ENCODE peak calls at places on chromosomes 16 and 17, in nine cellular contexts. Q is PC-3; B is CD4-positive, CD25-positive, alpha-beta regulatory T cell; M is psoas muscle; X is K562; N is NT2/D1; V is PC-9; A is Karpas-422; P is A549. D is an unnamed sample. For H3K9me3, the result is how much of the 10 kb centered on the place peaks cover.

GRCh38 chr16:3814755-3815154 is 65.8 kb downstream of the CREBBP start:
- DNase-seq in Q (no peak), B (no peak), M (no peak), X (no peak), N (no peak), V (no peak), A (no peak), P (no peak), D (no peak)

GRCh38 chr16:64440421-64440831 is 681.4 kb downstream of the CDH11 start:
- DNase-seq in Q (peak), B (no peak), M (peak), X (no peak), N (no peak), V (peak), A (no peak), P (no peak), D (peak)

GRCh38 chr17:76386966-76387765 is 2.8 kb downstream of the SPHK1 start:
- DNase-seq in Q (no peak), B (no peak), M (no peak), X (no peak), N (no peak), V (no peak), A (peak), P (no peak), D (no peak)

GRCh38 chr16:29805232-29806095 is 865 bp upstream of the MAZ start:
- DNase-seq in Q (peak), B (peak), M (peak), X (peak), N (peak), V (peak), A (peak), P (peak), D (peak)

GRCh38 chr16:50745940-50746339 is 4.1 kb downstream of the CYLD start:
- DNase-seq in Q (no peak), B (no peak), M (no peak), X (no peak), N (no peak), V (no peak), A (no peak), P (no peak), D (no peak)

GRCh38 chr16:55566432-55567175 is at the start of gene CAPNS2:
- DNase-seq in Q (no peak), B (no peak), M (no peak), X (no peak), N (no peak), V (no peak), A (no peak), P (no peak), D (no peak)

GRCh38 chr16:81804134-81804610 is 25.1 kb downstream of the PLCG2 start:
- DNase-seq in Q (no peak), B (no peak), M (no peak), X (no peak), N (no peak), V (no peak), A (peak), P (no peak), D (no peak)

GRCh38 chr16:75053791-75054555 is 55.1 kb downstream of the ZNRF1 start:
- DNase-seq in Q (peak), B (no peak), M (peak), X (no peak), N (no peak), V (peak), A (peak), P (no peak), D (no peak)

GRCh38 chr16:84597518-84598390 is 20.1 kb downstream of the COTL1 start:
- DNase-seq in Q (no peak), B (no peak), M (no peak), X (no peak), N (no peak), V (no peak), A (peak), P (no peak), D (no peak)

GRCh38 chr17:2883544-2884203 is 87.4 kb downstream of the RAP1GAP2 start:
- DNase-seq in Q (peak), B (no peak), M (no peak), X (no peak), N (no peak), V (peak), A (no peak), P (peak), D (peak)

GRCh38 chr17:2911035-2911754 is 115.0 kb downstream of the RAP1GAP2 start:
- DNase-seq in Q (no peak), B (no peak), M (no peak), X (no peak), N (no peak), V (no peak), A (peak), P (no peak), D (no peak)

GRCh38 chr16:78381060-78381459 is 281.6 kb downstream of the WWOX start:
- DNase-seq in Q (no peak), B (no peak), M (no peak), X (no peak), N (no peak), V (no peak), A (no peak), P (no peak), D (no peak)

GRCh38 chr16:67764153-67764552 is 42.2 kb downstream of the RANBP10 start:
- DNase-seq in Q (no peak), B (no peak), M (no peak), X (no peak), N (no peak), V (no peak), A (no peak), P (no peak), D (peak)

GRCh38 chr17:50672831-50673551 is 34.7 kb downstream of the ANKRD40 start:
- DNase-seq in Q (peak), B (no peak), M (peak), X (no peak), N (no peak), V (no peak), A (no peak), P (no peak), D (no peak)

GRCh38 chr17:17545031-17545820 is 46.3 kb downstream of the PEMT start:
- DNase-seq in Q (no peak), B (no peak), M (peak), X (no peak), N (no peak), V (no peak), A (no peak), P (no peak), D (no peak)

GRCh38 chr17:40458001-40458791 is 14.9 kb downstream of the IGFBP4 start:
- DNase-seq in Q (peak), B (no peak), M (no peak), X (no peak), N (no peak), V (no peak), A (no peak), P (no peak), D (peak)

GRCh38 chr16:61998460-61998859 is 37.8 kb downstream of the CDH8 start:
- DNase-seq in Q (no peak), B (no peak), M (no peak), X (no peak), N (no peak), V (no peak), A (no peak), P (no peak), D (no peak)

GRCh38 chr16:14168146-14168545 is 97.0 kb downstream of the MRTFB start:
- DNase-seq in Q (no peak), B (no peak), M (no peak), X (peak), N (no peak), V (no peak), A (peak), P (no peak), D (peak)

DNA sequence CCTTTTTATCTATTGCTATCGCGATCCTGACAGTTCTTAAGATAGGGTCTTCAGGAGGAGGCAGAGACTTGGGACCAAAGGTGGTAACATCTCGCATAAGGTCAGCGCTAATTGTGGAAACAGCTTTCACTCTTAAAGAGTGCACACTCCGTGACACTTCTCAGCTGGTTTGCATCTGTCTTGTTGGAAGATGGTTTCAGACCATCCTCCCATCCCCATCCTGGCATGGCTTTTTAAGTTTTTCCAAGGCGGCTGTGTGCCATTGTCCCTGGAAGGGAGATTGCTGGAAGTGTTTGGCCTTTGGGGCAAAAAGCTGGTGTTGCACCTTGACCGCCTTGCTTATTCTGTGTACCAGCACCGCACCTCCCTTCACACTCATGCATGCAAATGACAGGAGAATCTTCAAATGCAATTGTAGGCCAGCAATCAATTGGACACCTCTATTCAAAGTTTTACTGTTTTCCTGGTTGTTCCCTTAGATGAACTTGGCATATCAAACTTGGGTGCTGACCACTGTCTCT is 1.5 kb downstream of the SOCS7 start:
- DNase-seq in Q (no peak), B (no peak), M (no peak), X (no peak), N (no peak), V (no peak), A (peak), P (no peak), D (peak)
- H3K4me3 ChIP-seq in Q (peak), B (peak), M (peak), X (peak), N (peak), V (peak), A (peak), P (peak), D (peak)

DNA sequence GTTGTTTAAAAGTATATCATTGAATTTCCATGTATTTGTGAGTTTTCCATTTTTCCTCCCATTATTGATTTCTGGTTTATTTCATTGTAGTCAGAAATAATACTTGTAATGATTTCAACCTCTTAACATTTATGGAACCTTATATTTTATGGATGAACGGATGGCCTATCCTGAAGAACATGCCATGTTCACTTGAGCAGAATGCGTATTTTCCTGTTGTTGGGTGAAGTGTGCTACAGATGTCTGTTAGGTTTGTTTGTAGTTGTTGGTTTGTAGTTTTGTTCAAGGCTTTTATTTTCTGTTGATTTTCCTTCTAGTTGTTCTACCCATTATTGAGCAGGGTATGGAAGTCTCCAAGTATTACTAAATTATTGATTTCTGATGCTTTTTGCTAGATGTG is 107.2 kb upstream of the NACA2 start:
- DNase-seq in Q (no peak), B (no peak), M (no peak), X (no peak), N (no peak), V (no peak), A (peak), P (no peak), D (no peak)
- H3K9me3 ChIP-seq in Q (under half), B (under half), M (under half), X (under half), N (under half), V (under half), A (under half), P (under half), D (under half)

GRCh38 chr16:28495098-28495793 is 803 bp downstream of the APOBR start:
- DNase-seq in Q (no peak), B (no peak), M (no peak), X (no peak), N (no peak), V (no peak), A (no peak), P (no peak), D (no peak)
- H3K4me3 ChIP-seq in Q (no peak), B (peak), M (peak), X (peak), N (no peak), V (no peak), A (no peak), P (no peak), D (no peak)

DNA sequence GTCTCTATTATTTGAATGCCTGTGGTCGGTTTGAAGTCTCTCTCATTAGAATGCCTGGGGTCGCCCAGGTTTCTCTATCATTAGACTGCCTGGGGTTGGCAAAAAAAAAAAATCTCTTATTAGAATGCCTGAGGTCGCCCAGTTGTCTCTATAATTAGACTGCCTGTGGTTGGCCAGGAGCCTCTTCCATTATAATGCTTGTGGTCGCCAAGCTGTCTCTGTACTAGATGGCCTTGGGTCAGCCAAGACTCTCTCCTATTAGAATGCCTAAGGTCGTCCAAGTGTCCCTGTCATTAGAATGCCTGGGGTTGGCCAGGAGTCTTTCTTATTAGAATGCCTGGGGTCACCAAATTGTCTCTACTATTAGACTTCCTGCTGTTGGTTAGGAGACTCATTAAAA is 2228.4 kb downstream of the TP53TG3F start:
- DNase-seq in Q (no peak), B (no peak), M (no peak), X (no peak), N (no peak), V (no peak), A (no peak), P (no peak), D (no peak)
- H3K9me3 ChIP-seq in Q (under half), B (half or more), M (under half), X (under half), N (under half), V (under half), A (under half), P (under half), D (under half)

DNA sequence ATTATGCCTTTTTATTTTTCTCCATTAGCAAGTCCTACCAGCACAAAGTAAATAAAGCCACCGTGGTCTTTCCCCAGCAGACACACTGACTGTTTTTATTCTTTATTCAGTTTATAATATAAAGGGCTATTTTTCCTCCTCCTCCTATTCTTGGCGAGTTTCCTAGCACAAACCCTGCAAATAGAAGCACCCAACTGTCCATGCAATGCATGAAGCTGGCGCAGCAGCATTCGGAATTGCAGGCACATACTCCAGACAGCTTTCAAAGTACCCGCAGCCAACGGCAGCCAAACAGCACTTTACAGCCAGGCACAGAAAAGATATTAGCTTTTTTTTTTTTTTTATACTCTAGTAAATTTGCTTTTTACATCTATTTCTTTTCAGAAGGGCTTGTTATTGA is 583.3 kb upstream of the PSMD7 start:
- DNase-seq in Q (no peak), B (no peak), M (no peak), X (no peak), N (no peak), V (no peak), A (no peak), P (no peak), D (no peak)
- H3K4me3 ChIP-seq in Q (no peak), B (no peak), M (no peak), X (no peak), N (no peak), V (no peak), A (no peak), P (no peak), D (no peak)

GRCh38 chr16:35214840-35215239 is 1755.4 kb downstream of the TP53TG3F start:
- DNase-seq in Q (no peak), B (no peak), M (no peak), X (no peak), N (no peak), V (no peak), A (no peak), P (no peak), D (no peak)
- H3K9me3 ChIP-seq in Q (under half), B (under half), M (under half), X (under half), N (under half), V (under half), A (under half), P (under half), D (under half)

GRCh38 chr17:58412910-58413630 is 4.3 kb downstream of the RNF43 start:
- DNase-seq in Q (peak), B (no peak), M (no peak), X (peak), N (no peak), V (peak), A (no peak), P (no peak), D (no peak)
- H3K4me3 ChIP-seq in Q (peak), B (no peak), M (no peak), X (peak), N (peak), V (no peak), A (no peak), P (no peak), D (peak)

GRCh38 chr16:35574454-35575431 is 2115.3 kb downstream of the TP53TG3F start:
- DNase-seq in Q (no peak), B (no peak), M (no peak), X (no peak), N (no peak), V (no peak), A (no peak), P (no peak), D (no peak)

GRCh38 chr16:35574011-35574410 is 2114.6 kb downstream of the TP53TG3F start:
- DNase-seq in Q (no peak), B (no peak), M (no peak), X (no peak), N (no peak), V (no peak), A (no peak), P (no peak), D (no peak)

GRCh38 chr16:35575432-35575821 is 2116.0 kb downstream of the TP53TG3F start:
- DNase-seq in Q (no peak), B (no peak), M (no peak), X (no peak), N (no peak), V (no peak), A (no peak), P (no peak), D (no peak)

GRCh38 chr16:35572186-35572585 is 2112.8 kb downstream of the TP53TG3F start:
- DNase-seq in Q (no peak), B (no peak), M (no peak), X (no peak), N (no peak), V (no peak), A (no peak), P (no peak), D (no peak)

GRCh38 chr16:35573407-35573806 is 2114.0 kb downstream of the TP53TG3F start:
- DNase-seq in Q (no peak), B (no peak), M (no peak), X (no peak), N (no peak), V (no peak), A (no peak), P (no peak), D (no peak)
- H3K9me3 ChIP-seq in Q (under half), B (under half), M (under half), X (under half), N (under half), V (under half), A (under half), P (under half), D (under half)